ENCODE peak calls at places on chromosome 3, in five cellular contexts. N is LoVo; M is stimulated activated CD4-positive, alpha-beta T cell treated with anti-CD3 and anti-CD28 coated beads, Interleukin-1b, Interleukin-23, amount 100 ng/mL, for 48 hours; O is astrocyte of the spinal cord; P is IMR-90. C is an unnamed sample.

GRCh38 chr3:188908002-188908850 is 263.5 kb upstream of the TPRG1 start:
- DNase-seq in N (no peak), M (no peak), O (no peak), P (no peak), C (no peak)

GRCh38 chr3:195929452-195929851 is 21.1 kb upstream of the TNK2 start:
- DNase-seq in N (no peak), M (no peak), O (no peak), P (no peak), C (no peak)

GRCh38 chr3:57733790-57734189 is 22.3 kb upstream of the SLMAP start:
- DNase-seq in N (no peak), M (no peak), O (no peak), P (peak; percentile 14), C (no peak)

GRCh38 chr3:106590259-106590658 is 721.4 kb upstream of the CBLB start:
- DNase-seq in N (no peak), M (no peak), O (no peak), P (no peak), C (no peak)

GRCh38 chr3:179735321-179735720 is 82.5 kb downstream of the USP13 start:
- DNase-seq in N (no peak), M (no peak), O (no peak), P (no peak), C (no peak)

GRCh38 chr3:12954180-12954579 is 112.8 kb upstream of the RPL32 start:
- DNase-seq in N (no peak), M (no peak), O (no peak), P (no peak), C (no peak)

GRCh38 chr3:10683106-10683505 is 132.9 kb upstream of the SLC6A11 start:
- DNase-seq in N (no peak), M (no peak), O (no peak), P (no peak), C (no peak)

GRCh38 chr3:173502983-173503568 is 105.5 kb downstream of the NLGN1 start:
- DNase-seq in N (no peak), M (no peak), O (peak; percentile 74), P (peak; percentile 35), C (no peak)

GRCh38 chr3:190585771-190586630 is 72.1 kb downstream of the IL1RAP start:
- DNase-seq in N (peak; percentile 18), M (peak; percentile 75), O (peak; percentile 86), P (peak; percentile 95), C (peak; percentile 87)

GRCh38 chr3:133620066-133620784 is 41.5 kb downstream of the TOPBP1 start:
- DNase-seq in N (no peak), M (no peak), O (no peak), P (no peak), C (no peak)

GRCh38 chr3:18729671-18730070 is 304.5 kb upstream of the SATB1 start:
- DNase-seq in N (no peak), M (no peak), O (no peak), P (no peak), C (no peak)

GRCh38 chr3:195727596-195728195 is 6.9 kb downstream of the MUC20 start:
- DNase-seq in N (no peak), M (no peak), O (no peak), P (no peak), C (no peak)

GRCh38 chr3:188170461-188171459 is 16.8 kb downstream of the LPP start:
- DNase-seq in N (no peak), M (peak; percentile 75), O (no peak), P (no peak), C (no peak)

GRCh38 chr3:152056073-152056472 is 182.6 kb downstream of the SUCNR1 start:
- DNase-seq in N (no peak), M (no peak), O (no peak), P (no peak), C (no peak)

GRCh38 chr3:196096382-196096953 is 14.6 kb upstream of the TFRC start:
- DNase-seq in N (no peak), M (no peak), O (peak; percentile 6), P (no peak), C (no peak)

GRCh38 chr3:152836269-152836668 is 1.3 kb downstream of the P2RY1 start:
- DNase-seq in N (no peak), M (no peak), O (no peak), P (no peak), C (no peak)

GRCh38 chr3:195100903-195101591 is 169.9 kb downstream of the XXYLT1 start:
- DNase-seq in N (no peak), M (no peak), O (no peak), P (peak; percentile 55), C (no peak)

GRCh38 chr3:139638518-139638917 is 39.3 kb downstream of the NMNAT3 start:
- DNase-seq in N (no peak), M (no peak), O (no peak), P (no peak), C (no peak)

GRCh38 chr3:156533205-156533604 is 21.7 kb downstream of the SSR3 start:
- DNase-seq in N (no peak), M (no peak), O (peak; percentile 48), P (peak; percentile 72), C (no peak)

GRCh38 chr3:127183931-127184869 is 8.7 kb upstream of the PRR23E start:
- DNase-seq in N (no peak), M (no peak), O (no peak), P (no peak), C (no peak)

GRCh38 chr3:67593761-67594234 is 60.6 kb downstream of the SUCLG2 start:
- DNase-seq in N (no peak), M (no peak), O (no peak), P (peak; percentile 11), C (no peak)

GRCh38 chr3:156633335-156633734 is 41.1 kb upstream of the TIPARP start:
- DNase-seq in N (no peak), M (no peak), O (peak; percentile 69), P (peak; percentile 77), C (no peak)

GRCh38 chr3:25513642-25514266 is 85.7 kb downstream of the RARB start:
- DNase-seq in N (no peak), M (no peak), O (no peak), P (no peak), C (no peak)

GRCh38 chr3:196740476-196741400 is 1.1 kb downstream of the PAK2 start:
- DNase-seq in N (peak; percentile 29), M (peak; percentile 50), O (peak; percentile 76), P (peak; percentile 56), C (peak; percentile 63)

GRCh38 chr3:94928921-94929320 is 866.1 kb downstream of the NSUN3 start:
- DNase-seq in N (peak; percentile 31), M (no peak), O (peak; percentile 83), P (no peak), C (no peak)

GRCh38 chr3:121483290-121483689 is 62.5 kb downstream of the POLQ start:
- DNase-seq in N (no peak), M (no peak), O (peak; percentile 29), P (peak; percentile 56), C (peak; percentile 43)

GRCh38 chr3:113819866-113820265 is 18.7 kb upstream of the GRAMD1C start:
- DNase-seq in N (no peak), M (no peak), O (no peak), P (no peak), C (no peak)

GRCh38 chr3:40417845-40418543 is 31.0 kb downstream of the ENTPD3 start:
- DNase-seq in N (peak; percentile 18), M (no peak), O (no peak), P (no peak), C (no peak)

GRCh38 chr3:86951343-86951742 is 39.6 kb downstream of the VGLL3 start:
- DNase-seq in N (no peak), M (no peak), O (peak; percentile 55), P (peak; percentile 86), C (no peak)

GRCh38 chr3:151047636-151048035 is 37.8 kb upstream of the MED12L start:
- DNase-seq in N (no peak), M (no peak), O (no peak), P (peak; percentile 9), C (no peak)

GRCh38 chr3:116441652-116442051 is 3.6 kb downstream of the LSAMP start:
- DNase-seq in N (no peak), M (no peak), O (peak; percentile 53), P (no peak), C (no peak)

GRCh38 chr3:20890124-20890523 is 704.1 kb upstream of the SGO1 start:
- DNase-seq in N (no peak), M (no peak), O (no peak), P (no peak), C (no peak)

GRCh38 chr3:16723994-16724393 is 118.8 kb upstream of the DAZL start:
- DNase-seq in N (no peak), M (no peak), O (peak; percentile 53), P (peak; percentile 11), C (peak; percentile 4)

GRCh38 chr3:50502225-50502583 is 1.2 kb downstream of the CACNA2D2 start:
- DNase-seq in N (no peak), M (no peak), O (no peak), P (no peak), C (no peak)

GRCh38 chr3:96266395-96267187 is 547.8 kb upstream of the EPHA6 start:
- DNase-seq in N (peak; percentile 16), M (no peak), O (peak; percentile 22), P (no peak), C (peak; percentile 46)

GRCh38 chr3:173983353-173983752 is 585.8 kb downstream of the NLGN1 start:
- DNase-seq in N (no peak), M (no peak), O (peak; percentile 10), P (peak; percentile 78), C (no peak)

GRCh38 chr3:128226794-128227399 is 73.6 kb downstream of the EEFSEC start:
- DNase-seq in N (peak; percentile 5), M (peak; percentile 12), O (peak; percentile 32), P (peak; percentile 7), C (peak; percentile 6)

GRCh38 chr3:102174312-102174712 is 260.5 kb upstream of the ZPLD1 start:
- DNase-seq in N (peak; percentile 42), M (no peak), O (peak; percentile 66), P (peak; percentile 83), C (peak; percentile 73)

C was measured in ACHN.